ENCODE peak calls at places on chromosome 22, in five cellular contexts. One of them, this sample, is unnamed.

GRCh38 chr22:40819741-40820140 is 595 bp upstream of the SLC25A17 start:
- DNase-seq in fibroblast of lung: peak
- DNase-seq in transverse colon: no peak
- DNase-seq in lower lobe of right lung: no peak
- DNase-seq in ascending aorta: no peak
- DNase-seq in this sample: peak

GRCh38 chr22:31944700-31945477 is 554 bp downstream of the YWHAH start:
- DNase-seq in ascending aorta: no peak
- DNase-seq in transverse colon: peak
- DNase-seq in fibroblast of lung: no peak
- DNase-seq in lower lobe of right lung: peak
- DNase-seq in this sample: no peak

GRCh38 chr22:20052309-20053250 is 27.5 kb upstream of the DGCR8 start:
- DNase-seq in transverse colon: peak
- DNase-seq in ascending aorta: no peak
- DNase-seq in fibroblast of lung: no peak
- DNase-seq in lower lobe of right lung: no peak
- DNase-seq in this sample: no peak

GRCh38 chr22:30185129-30185528 is 61.4 kb downstream of the LIF start:
- DNase-seq in lower lobe of right lung: no peak
- DNase-seq in transverse colon: no peak
- DNase-seq in ascending aorta: no peak
- DNase-seq in fibroblast of lung: no peak
- DNase-seq in this sample: no peak

GRCh38 chr22:27129266-27129665 is 471.9 kb downstream of the MIAT start:
- DNase-seq in fibroblast of lung: peak
- DNase-seq in lower lobe of right lung: no peak
- DNase-seq in ascending aorta: no peak
- DNase-seq in transverse colon: no peak
- DNase-seq in this sample: peak

GRCh38 chr22:36913431-36914382 is at the start of gene CSF2RB:
- DNase-seq in lower lobe of right lung: peak
- DNase-seq in transverse colon: peak
- DNase-seq in fibroblast of lung: no peak
- DNase-seq in ascending aorta: no peak
- DNase-seq in this sample: no peak

GRCh38 chr22:36287881-36288515 is 35.1 kb downstream of the APOL1 start:
- DNase-seq in ascending aorta: no peak
- DNase-seq in transverse colon: no peak
- DNase-seq in fibroblast of lung: no peak
- DNase-seq in lower lobe of right lung: peak
- DNase-seq in this sample: peak

GRCh38 chr22:29032584-29032983 is 29.0 kb downstream of the C22orf31 start:
- DNase-seq in ascending aorta: no peak
- DNase-seq in transverse colon: no peak
- DNase-seq in lower lobe of right lung: no peak
- DNase-seq in fibroblast of lung: peak
- DNase-seq in this sample: peak

GRCh38 chr22:31133911-31134310 is 6.4 kb downstream of the PLA2G3 start:
- DNase-seq in ascending aorta: no peak
- DNase-seq in fibroblast of lung: no peak
- DNase-seq in transverse colon: no peak
- DNase-seq in lower lobe of right lung: no peak
- DNase-seq in this sample: no peak

GRCh38 chr22:45335854-45336492 is 26.2 kb downstream of the FAM118A start:
- DNase-seq in transverse colon: no peak
- DNase-seq in lower lobe of right lung: no peak
- DNase-seq in fibroblast of lung: no peak
- DNase-seq in ascending aorta: no peak
- DNase-seq in this sample: no peak
- TF ChIP-seq CTCF in transverse colon: no peak
- TF ChIP-seq CTCF in lower lobe of right lung: no peak
- TF ChIP-seq CTCF in fibroblast of lung: no peak
- TF ChIP-seq CTCF in ascending aorta: no peak
- TF ChIP-seq CTCF in this sample: no peak

DNA sequence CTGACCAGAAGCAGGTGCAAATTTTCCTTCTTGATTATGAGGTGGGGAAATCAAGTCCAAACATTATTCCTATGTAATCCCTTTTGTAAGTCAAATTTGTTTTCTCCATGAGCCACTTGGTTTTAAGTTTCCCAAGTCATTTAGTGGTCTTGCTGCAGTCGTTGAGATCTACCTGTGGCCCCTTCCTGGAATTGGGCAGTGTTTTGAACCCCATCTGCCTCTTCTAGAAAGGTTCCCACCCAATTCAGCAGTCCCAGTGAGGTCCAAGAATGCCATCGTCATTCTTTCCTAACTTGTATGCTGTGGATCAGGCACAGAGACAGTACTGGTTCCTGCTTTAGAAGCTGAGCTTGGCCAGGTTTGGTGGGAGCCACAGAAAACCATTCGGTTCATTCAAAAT is 77.8 kb upstream of the GNAZ start:
- DNase-seq in ascending aorta: no peak
- DNase-seq in fibroblast of lung: no peak
- DNase-seq in lower lobe of right lung: no peak
- DNase-seq in transverse colon: no peak
- DNase-seq in this sample: no peak
- H3K4me3 ChIP-seq in ascending aorta: no peak
- H3K4me3 ChIP-seq in fibroblast of lung: no peak
- H3K4me3 ChIP-seq in lower lobe of right lung: no peak
- H3K4me3 ChIP-seq in transverse colon: no peak
- H3K4me3 ChIP-seq in this sample: no peak

GRCh38 chr22:42294034-42294985 is 23.9 kb upstream of the TCF20 start:
- DNase-seq in fibroblast of lung: peak
- DNase-seq in lower lobe of right lung: no peak
- DNase-seq in ascending aorta: no peak
- DNase-seq in transverse colon: peak
- DNase-seq in this sample: peak
- TF ChIP-seq CTCF in fibroblast of lung: no peak
- TF ChIP-seq CTCF in lower lobe of right lung: no peak
- TF ChIP-seq CTCF in ascending aorta: no peak
- TF ChIP-seq CTCF in transverse colon: no peak
- TF ChIP-seq CTCF in this sample: no peak

GRCh38 chr22:17999851-18000250 is 24.5 kb downstream of the MICAL3 start:
- DNase-seq in fibroblast of lung: no peak
- DNase-seq in transverse colon: no peak
- DNase-seq in ascending aorta: no peak
- DNase-seq in lower lobe of right lung: no peak
- DNase-seq in this sample: no peak
- H3K4me3 ChIP-seq in fibroblast of lung: peak
- H3K4me3 ChIP-seq in transverse colon: peak
- H3K4me3 ChIP-seq in ascending aorta: peak
- H3K4me3 ChIP-seq in lower lobe of right lung: peak
- H3K4me3 ChIP-seq in this sample: peak

GRCh38 chr22:37925311-37925710 is 19.2 kb downstream of the MICALL1 start:
- DNase-seq in fibroblast of lung: no peak
- DNase-seq in lower lobe of right lung: no peak
- DNase-seq in transverse colon: no peak
- DNase-seq in ascending aorta: no peak
- DNase-seq in this sample: no peak
- TF ChIP-seq CTCF in fibroblast of lung: no peak
- TF ChIP-seq CTCF in lower lobe of right lung: no peak
- TF ChIP-seq CTCF in transverse colon: no peak
- TF ChIP-seq CTCF in ascending aorta: no peak
- TF ChIP-seq CTCF in this sample: no peak

GRCh38 chr22:44590291-44590690 is 92.3 kb upstream of the RTL6 start:
- DNase-seq in lower lobe of right lung: no peak
- DNase-seq in fibroblast of lung: no peak
- DNase-seq in ascending aorta: no peak
- DNase-seq in transverse colon: no peak
- DNase-seq in this sample: no peak
- H3K4me3 ChIP-seq in lower lobe of right lung: no peak
- H3K4me3 ChIP-seq in fibroblast of lung: no peak
- H3K4me3 ChIP-seq in ascending aorta: no peak
- H3K4me3 ChIP-seq in transverse colon: no peak
- H3K4me3 ChIP-seq in this sample: no peak

DNA sequence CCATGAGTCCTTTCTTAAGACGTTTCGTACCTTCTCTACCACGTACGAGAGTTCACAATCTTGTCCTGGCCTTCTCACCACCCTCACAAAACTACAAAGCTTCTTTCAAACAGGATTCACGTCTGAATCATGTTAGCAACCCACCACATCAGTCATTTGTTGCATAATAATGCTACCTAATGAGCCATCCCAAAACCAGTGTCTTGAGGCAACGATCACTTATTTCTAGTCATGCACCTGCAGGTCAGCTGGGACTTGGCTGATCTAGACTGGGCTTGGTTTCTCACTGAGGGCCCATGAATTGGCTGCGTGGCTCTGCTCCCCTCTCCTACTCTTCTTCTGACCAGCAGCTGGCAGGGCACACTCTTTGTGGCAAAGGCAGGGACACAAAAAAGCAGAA is 28.3 kb downstream of the LARGE1 start:
- DNase-seq in transverse colon: no peak
- DNase-seq in ascending aorta: no peak
- DNase-seq in lower lobe of right lung: no peak
- DNase-seq in fibroblast of lung: no peak
- DNase-seq in this sample: no peak
- TF ChIP-seq CTCF in transverse colon: no peak
- TF ChIP-seq CTCF in ascending aorta: no peak
- TF ChIP-seq CTCF in lower lobe of right lung: no peak
- TF ChIP-seq CTCF in fibroblast of lung: no peak
- TF ChIP-seq CTCF in this sample: no peak

GRCh38 chr22:38861170-38861874 is 10.7 kb downstream of the CBX6 start:
- DNase-seq in lower lobe of right lung: no peak
- DNase-seq in fibroblast of lung: no peak
- DNase-seq in ascending aorta: no peak
- DNase-seq in transverse colon: no peak
- DNase-seq in this sample: no peak

GRCh38 chr22:38863531-38864131 is 8.4 kb downstream of the CBX6 start:
- DNase-seq in fibroblast of lung: no peak
- DNase-seq in ascending aorta: no peak
- DNase-seq in transverse colon: no peak
- DNase-seq in lower lobe of right lung: peak
- DNase-seq in this sample: no peak

GRCh38 chr22:38864361-38865191 is 7.4 kb downstream of the CBX6 start:
- DNase-seq in fibroblast of lung: peak
- DNase-seq in lower lobe of right lung: peak
- DNase-seq in ascending aorta: no peak
- DNase-seq in transverse colon: peak
- DNase-seq in this sample: no peak

GRCh38 chr22:38861927-38862326 is 10.1 kb downstream of the CBX6 start:
- DNase-seq in lower lobe of right lung: no peak
- DNase-seq in ascending aorta: no peak
- DNase-seq in transverse colon: no peak
- DNase-seq in fibroblast of lung: no peak
- DNase-seq in this sample: no peak

GRCh38 chr22:38862375-38863329 is 9.4 kb downstream of the CBX6 start:
- DNase-seq in ascending aorta: no peak
- DNase-seq in fibroblast of lung: peak
- DNase-seq in lower lobe of right lung: peak
- DNase-seq in transverse colon: peak
- DNase-seq in this sample: no peak
- H3K4me3 ChIP-seq in ascending aorta: no peak
- H3K4me3 ChIP-seq in fibroblast of lung: no peak
- H3K4me3 ChIP-seq in lower lobe of right lung: no peak
- H3K4me3 ChIP-seq in transverse colon: no peak
- H3K4me3 ChIP-seq in this sample: no peak

DNA sequence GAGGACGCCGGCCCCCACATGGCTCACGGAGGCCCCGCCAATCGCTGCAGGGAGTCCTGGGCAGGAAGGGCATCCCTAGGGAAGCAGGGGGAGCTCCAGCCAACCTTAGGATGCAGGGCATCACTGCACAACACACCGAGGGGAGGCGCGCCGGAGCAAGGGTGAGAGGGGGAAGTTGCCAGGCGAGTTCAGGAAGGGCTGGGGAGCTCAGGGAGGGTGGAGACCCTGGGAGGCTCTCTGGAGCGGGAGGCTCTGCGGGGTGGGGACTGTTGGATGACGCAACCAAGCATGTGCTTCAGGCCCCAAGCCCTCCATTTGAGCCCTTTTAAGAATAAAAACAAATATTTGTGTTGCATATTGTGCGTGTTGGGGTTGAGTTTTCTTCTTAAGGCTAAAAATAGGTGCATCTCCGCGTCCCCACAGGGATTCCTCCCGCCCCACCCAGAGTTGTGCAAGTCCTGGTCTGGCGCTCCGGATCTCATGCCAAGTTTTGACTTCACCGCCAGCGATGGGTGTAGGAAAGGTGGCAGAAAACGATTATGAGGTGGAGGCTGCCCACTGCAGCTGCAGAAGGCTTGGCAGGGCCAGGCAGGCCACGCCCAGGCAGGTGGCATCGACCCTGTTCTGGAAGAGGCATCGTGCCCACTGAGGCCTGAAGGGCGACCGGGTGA is 65.2 kb downstream of the WNT7B start:
- DNase-seq in ascending aorta: no peak
- DNase-seq in lower lobe of right lung: peak
- DNase-seq in fibroblast of lung: peak
- DNase-seq in transverse colon: no peak
- DNase-seq in this sample: peak
- TF ChIP-seq CTCF in ascending aorta: no peak
- TF ChIP-seq CTCF in lower lobe of right lung: peak
- TF ChIP-seq CTCF in fibroblast of lung: no peak
- TF ChIP-seq CTCF in transverse colon: no peak
- TF ChIP-seq CTCF in this sample: no peak